ENCODE peak calls at places on chromosomes 11 and 22, in nine cellular contexts. Y is AG09309; O is lower leg skin; H is suprapubic skin; S is HFF-Myc; A is Caco-2; J is RWPE1; E is GM23338; X is CD4-positive, alpha-beta T cell. I is an unnamed sample.

GRCh38 chr11:37394236-37394870 is 796.3 kb upstream of the RAG2 start:
- DNase-seq in Y (no peak), O (no peak), H (no peak), S (no peak), A (no peak), J (no peak), E (no peak), X (no peak), I (peak; percentile 19)

GRCh38 chr11:119166368-119167076 is 2.0 kb upstream of the NLRX1 start:
- DNase-seq in Y (no peak), O (no peak), H (no peak), S (no peak), A (no peak), J (peak; percentile 74), E (no peak), X (no peak), I (peak; percentile 57)

GRCh38 chr11:44270403-44271192 is 39.3 kb downstream of the ALX4 start:
- DNase-seq in Y (no peak), O (peak; percentile 82), H (no peak), S (no peak), A (no peak), J (no peak), E (no peak), X (no peak), I (no peak)

GRCh38 chr11:111327908-111328624 is 29.7 kb downstream of the POU2AF3 start:
- DNase-seq in Y (no peak), O (no peak), H (no peak), S (no peak), A (no peak), J (no peak), E (peak; percentile 6), X (no peak), I (no peak)

GRCh38 chr11:43784866-43785265 is 95.8 kb upstream of the ALKBH3 start:
- DNase-seq in Y (no peak), O (no peak), H (no peak), S (no peak), A (no peak), J (no peak), E (no peak), X (no peak), I (no peak)

GRCh38 chr22:29765905-29766631 is 739 bp downstream of the ZMAT5 start:
- DNase-seq in Y (no peak), O (no peak), H (no peak), S (no peak), A (peak; percentile 56), J (no peak), E (no peak), X (no peak), I (no peak)

GRCh38 chr11:77046060-77046501 is 11.9 kb downstream of the B3GNT6 start:
- DNase-seq in Y (no peak), O (peak; percentile 85), H (peak; percentile 60), S (no peak), A (peak; percentile 76), J (peak; percentile 55), E (peak; percentile 84), X (peak; percentile 42), I (peak; percentile 44)

GRCh38 chr11:77411238-77411637 is 62.7 kb downstream of the PAK1 start:
- DNase-seq in Y (no peak), O (peak; percentile 87), H (peak; percentile 64), S (no peak), A (no peak), J (peak; percentile 13), E (peak; percentile 37), X (peak; percentile 2), I (peak; percentile 23)

GRCh38 chr11:106091480-106092123 is 14.1 kb downstream of the AASDHPPT start:
- DNase-seq in Y (peak; percentile 41), O (no peak), H (no peak), S (no peak), A (no peak), J (peak; percentile 48), E (no peak), X (no peak), I (peak; percentile 49)

GRCh38 chr11:112280268-112281126 is 19.8 kb upstream of the PLET1 start:
- DNase-seq in Y (peak; percentile 49), O (peak; percentile 90), H (peak; percentile 80), S (peak; percentile 58), A (peak; percentile 90), J (peak; percentile 82), E (peak; percentile 95), X (peak; percentile 55), I (peak; percentile 85)

GRCh38 chr11:131668867-131669780 is 298.7 kb downstream of the NTM start:
- DNase-seq in Y (no peak), O (no peak), H (peak; percentile 52), S (no peak), A (peak; percentile 69), J (peak; percentile 46), E (peak; percentile 92), X (no peak), I (peak; percentile 0)

GRCh38 chr11:73376168-73376802 is at the start of gene RELT:
- DNase-seq in Y (peak; percentile 43), O (peak; percentile 97), H (peak; percentile 91), S (peak; percentile 43), A (peak; percentile 92), J (peak; percentile 94), E (peak; percentile 91), X (peak; percentile 90), I (peak; percentile 88)

GRCh38 chr11:65851083-65851579 is 6.8 kb downstream of the CFL1 start:
- DNase-seq in Y (no peak), O (no peak), H (no peak), S (no peak), A (peak; percentile 56), J (no peak), E (peak; percentile 90), X (no peak), I (peak; percentile 42)
- TF ChIP-seq CTCF in Y (peak; percentile 47), O (no peak), H (no peak), S (peak; percentile 74), A (peak; percentile 56), J (no peak), E (peak; percentile 82), X (no peak), I (peak; percentile 66)

GRCh38 chr11:79441159-79441875 is 487 bp upstream of the TENM4 start:
- DNase-seq in Y (no peak), O (no peak), H (no peak), S (no peak), A (no peak), J (no peak), E (peak; percentile 61), X (no peak), I (no peak)

GRCh38 chr11:79440451-79441158 is at the start of gene TENM4:
- DNase-seq in Y (peak; percentile 50), O (peak; percentile 89), H (peak; percentile 68), S (no peak), A (no peak), J (peak; percentile 55), E (peak; percentile 49), X (no peak), I (peak; percentile 61)

GRCh38 chr11:79439430-79439892 is 1.4 kb downstream of the TENM4 start:
- DNase-seq in Y (no peak), O (peak; percentile 84), H (no peak), S (no peak), A (no peak), J (peak; percentile 35), E (no peak), X (no peak), I (peak; percentile 31)

GRCh38 chr11:79438631-79439429 is 2.0 kb downstream of the TENM4 start:
- DNase-seq in Y (no peak), O (peak; percentile 90), H (peak; percentile 66), S (no peak), A (no peak), J (peak; percentile 60), E (peak; percentile 58), X (no peak), I (peak; percentile 49)

DNA sequence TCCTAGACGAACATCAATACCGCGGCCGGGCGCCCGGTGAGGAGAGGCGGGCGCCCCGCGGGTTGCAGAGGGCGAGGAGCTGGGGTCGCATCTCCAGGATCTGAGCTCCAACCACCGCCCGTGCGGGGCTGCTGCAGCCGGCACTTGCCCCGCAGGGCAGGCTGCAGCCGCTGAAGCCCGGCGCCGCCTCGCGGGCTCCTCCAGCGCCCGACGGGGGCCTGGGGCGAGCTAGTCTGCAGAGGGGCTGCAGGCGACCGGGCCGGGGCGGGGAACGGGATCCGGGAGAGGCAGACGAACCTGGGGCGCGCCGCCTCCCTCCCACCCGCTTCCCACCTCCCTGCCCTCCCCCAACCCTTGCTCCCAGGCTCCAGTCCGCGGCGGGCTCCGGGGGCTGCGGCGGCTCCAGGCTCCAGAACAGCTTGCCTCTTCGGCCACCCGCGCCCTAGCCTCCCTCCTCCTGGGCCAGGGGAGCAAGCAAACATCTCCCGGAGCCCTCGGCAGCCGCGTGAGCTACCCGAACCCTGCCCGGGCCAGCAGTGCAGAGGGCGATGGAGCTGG is 858 bp downstream of the TENM4 start:
- DNase-seq in Y (no peak), O (peak; percentile 87), H (peak; percentile 67), S (no peak), A (no peak), J (peak; percentile 23), E (peak; percentile 65), X (no peak), I (no peak)
- TF ChIP-seq CTCF in Y (no peak), O (no peak), H (no peak), S (no peak), A (no peak), J (peak; percentile 16), E (no peak), X (no peak), I (no peak)

GRCh38 chr11:117620659-117621058 is 176.4 kb downstream of the DSCAML1 start:
- DNase-seq in Y (no peak), O (no peak), H (no peak), S (no peak), A (no peak), J (no peak), E (no peak), X (no peak), I (no peak)

GRCh38 chr11:117623831-117624271 is 173.2 kb downstream of the DSCAML1 start:
- DNase-seq in Y (no peak), O (no peak), H (peak; percentile 15), S (no peak), A (no peak), J (no peak), E (no peak), X (no peak), I (no peak)

GRCh38 chr11:117620131-117620530 is 176.9 kb downstream of the DSCAML1 start:
- DNase-seq in Y (no peak), O (no peak), H (peak; percentile 18), S (no peak), A (no peak), J (no peak), E (no peak), X (no peak), I (no peak)

GRCh38 chr11:117618956-117619355 is 178.1 kb downstream of the DSCAML1 start:
- DNase-seq in Y (no peak), O (no peak), H (peak; percentile 33), S (no peak), A (no peak), J (no peak), E (peak; percentile 82), X (no peak), I (no peak)

GRCh38 chr11:117621226-117621625 is 175.8 kb downstream of the DSCAML1 start:
- DNase-seq in Y (no peak), O (no peak), H (no peak), S (no peak), A (no peak), J (no peak), E (peak; percentile 41), X (no peak), I (peak; percentile 25)
- TF ChIP-seq CTCF in Y (peak; percentile 56), O (no peak), H (no peak), S (peak; percentile 61), A (peak; percentile 57), J (peak; percentile 16), E (peak; percentile 63), X (peak; percentile 19), I (peak; percentile 31)

DNA sequence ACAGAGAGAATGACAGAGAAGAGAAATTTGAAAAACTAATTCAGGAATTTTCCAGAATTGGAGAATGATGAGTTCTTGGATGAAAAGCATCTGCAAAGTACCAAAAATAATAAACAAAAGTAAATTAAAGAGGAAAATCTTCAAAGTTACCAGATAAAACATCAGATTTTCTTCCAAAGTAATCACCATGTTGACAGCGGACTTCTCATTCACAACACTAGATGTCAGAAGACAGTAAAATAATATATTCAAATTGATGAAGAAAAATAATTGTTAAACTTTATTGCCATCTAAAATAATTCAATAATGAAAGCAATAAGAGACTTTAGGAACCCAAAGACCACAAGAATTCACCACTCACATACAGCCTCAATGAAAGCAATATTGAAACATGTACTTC is 355.2 kb downstream of the DYNC2H1 start:
- DNase-seq in Y (no peak), O (no peak), H (no peak), S (no peak), A (no peak), J (no peak), E (no peak), X (no peak), I (no peak)
- TF ChIP-seq CTCF in Y (no peak), O (no peak), H (no peak), S (no peak), A (no peak), J (no peak), E (no peak), X (no peak), I (no peak)